ENCODE peak calls at places on chromosomes 16 and 17, in four cellular contexts. One of them, this sample, is unnamed.

GRCh38 chr16:78748471-78748929 is 649.0 kb downstream of the WWOX start:
- DNase-seq in HepG2: no peak
- DNase-seq in GM12878: no peak
- DNase-seq in K562: no peak
- DNase-seq in this sample: no peak

GRCh38 chr16:87064731-87065720 is 252.2 kb downstream of the C16orf95 start:
- DNase-seq in HepG2: no peak
- DNase-seq in GM12878: no peak
- DNase-seq in K562: no peak
- DNase-seq in this sample: no peak

GRCh38 chr17:53454337-53454736 is 368.4 kb upstream of the KIF2B start:
- DNase-seq in HepG2: no peak
- DNase-seq in GM12878: no peak
- DNase-seq in K562: no peak
- DNase-seq in this sample: no peak

GRCh38 chr17:58339775-58340622 is 11.4 kb upstream of the TSPOAP1 start:
- DNase-seq in HepG2: no peak
- DNase-seq in GM12878: no peak
- DNase-seq in K562: no peak
- DNase-seq in this sample: no peak

GRCh38 chr16:4266372-4266771 is 6.5 kb downstream of the TFAP4 start:
- DNase-seq in HepG2: peak
- DNase-seq in GM12878: no peak
- DNase-seq in K562: no peak
- DNase-seq in this sample: peak

GRCh38 chr16:19872179-19872863 is 12.3 kb downstream of the GPRC5B start:
- DNase-seq in HepG2: no peak
- DNase-seq in GM12878: no peak
- DNase-seq in K562: no peak
- DNase-seq in this sample: no peak

GRCh38 chr16:27232875-27233605 is 29.7 kb downstream of the KDM8 start:
- DNase-seq in HepG2: no peak
- DNase-seq in GM12878: no peak
- DNase-seq in K562: no peak
- DNase-seq in this sample: no peak

GRCh38 chr16:28879261-28879840 is 1.1 kb downstream of the ATP2A1 start:
- DNase-seq in HepG2: no peak
- DNase-seq in GM12878: no peak
- DNase-seq in K562: no peak
- DNase-seq in this sample: no peak

GRCh38 chr16:69084301-69084700 is 21.2 kb upstream of the HAS3 start:
- DNase-seq in HepG2: no peak
- DNase-seq in GM12878: no peak
- DNase-seq in K562: no peak
- DNase-seq in this sample: no peak

GRCh38 chr16:64545769-64546168 is 576.1 kb downstream of the CDH11 start:
- DNase-seq in HepG2: no peak
- DNase-seq in GM12878: no peak
- DNase-seq in K562: no peak
- DNase-seq in this sample: no peak

GRCh38 chr17:7989781-7990655 is 12.4 kb upstream of the GUCY2D start:
- DNase-seq in HepG2: peak
- DNase-seq in GM12878: peak
- DNase-seq in K562: peak
- DNase-seq in this sample: peak

GRCh38 chr17:329794-330420 is 22.7 kb downstream of the RPH3AL start:
- DNase-seq in HepG2: no peak
- DNase-seq in GM12878: no peak
- DNase-seq in K562: no peak
- DNase-seq in this sample: no peak

GRCh38 chr16:31199430-31200041 is 3.0 kb downstream of the PYCARD start:
- DNase-seq in HepG2: no peak
- DNase-seq in GM12878: no peak
- DNase-seq in K562: no peak
- DNase-seq in this sample: no peak

GRCh38 chr17:12328204-12328603 is 307.5 kb downstream of the MAP2K4 start:
- DNase-seq in HepG2: no peak
- DNase-seq in GM12878: no peak
- DNase-seq in K562: no peak
- DNase-seq in this sample: no peak
- TF ChIP-seq FOXM1 in HepG2: no peak
- TF ChIP-seq FOXM1 in GM12878: no peak
- TF ChIP-seq FOXM1 in K562: no peak
- TF ChIP-seq FOXM1 in this sample: no peak

GRCh38 chr16:84844561-84845495 is 25.0 kb downstream of the CRISPLD2 start:
- DNase-seq in HepG2: no peak
- DNase-seq in GM12878: no peak
- DNase-seq in K562: no peak
- DNase-seq in this sample: no peak
- TF ChIP-seq BHLHE40 in HepG2: no peak
- TF ChIP-seq BHLHE40 in GM12878: no peak
- TF ChIP-seq BHLHE40 in K562: no peak
- TF ChIP-seq BHLHE40 in this sample: no peak

GRCh38 chr17:73360961-73361761 is 49.4 kb upstream of the CDC42EP4 start:
- DNase-seq in HepG2: no peak
- DNase-seq in GM12878: no peak
- DNase-seq in K562: no peak
- DNase-seq in this sample: no peak

GRCh38 chr17:73357981-73358380 is 46.2 kb upstream of the CDC42EP4 start:
- DNase-seq in HepG2: no peak
- DNase-seq in GM12878: no peak
- DNase-seq in K562: no peak
- DNase-seq in this sample: no peak

GRCh38 chr17:73358668-73359067 is 46.9 kb upstream of the CDC42EP4 start:
- DNase-seq in HepG2: no peak
- DNase-seq in GM12878: no peak
- DNase-seq in K562: no peak
- DNase-seq in this sample: no peak

GRCh38 chr17:73359987-73360410 is 48.2 kb upstream of the CDC42EP4 start:
- DNase-seq in HepG2: peak
- DNase-seq in GM12878: no peak
- DNase-seq in K562: no peak
- DNase-seq in this sample: no peak

DNA sequence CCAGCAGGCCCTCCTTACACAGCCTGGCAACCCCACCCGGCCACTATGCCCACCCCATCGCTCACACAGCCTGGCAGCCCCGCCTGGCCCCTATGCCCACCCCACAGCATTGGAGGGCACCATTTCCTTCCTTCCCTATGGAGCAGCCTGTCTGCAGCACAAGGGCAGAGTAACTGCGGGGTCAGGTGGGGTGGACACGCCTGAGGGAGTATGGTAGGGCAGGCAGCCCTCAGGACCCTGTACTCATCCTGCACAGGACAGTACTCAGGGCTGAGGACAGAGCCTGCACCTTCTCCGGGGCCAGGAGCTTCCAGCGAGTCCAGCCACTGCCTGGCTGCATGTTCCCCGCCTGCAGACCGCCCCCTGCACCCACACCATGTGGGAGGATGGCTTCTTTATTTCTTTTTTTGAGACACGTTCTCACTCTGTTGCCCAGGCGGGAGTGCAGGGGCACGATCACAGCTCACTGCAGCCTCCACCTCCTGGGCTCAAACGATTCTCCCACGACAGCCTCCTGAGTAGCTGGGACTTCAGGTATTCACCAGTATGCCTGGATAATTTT is 47.5 kb upstream of the CDC42EP4 start:
- DNase-seq in HepG2: no peak
- DNase-seq in GM12878: no peak
- DNase-seq in K562: no peak
- DNase-seq in this sample: no peak
- TF ChIP-seq FOXK2 in HepG2: no peak
- TF ChIP-seq FOXK2 in GM12878: no peak
- TF ChIP-seq FOXK2 in K562: no peak
- TF ChIP-seq FOXK2 in this sample: no peak

DNA sequence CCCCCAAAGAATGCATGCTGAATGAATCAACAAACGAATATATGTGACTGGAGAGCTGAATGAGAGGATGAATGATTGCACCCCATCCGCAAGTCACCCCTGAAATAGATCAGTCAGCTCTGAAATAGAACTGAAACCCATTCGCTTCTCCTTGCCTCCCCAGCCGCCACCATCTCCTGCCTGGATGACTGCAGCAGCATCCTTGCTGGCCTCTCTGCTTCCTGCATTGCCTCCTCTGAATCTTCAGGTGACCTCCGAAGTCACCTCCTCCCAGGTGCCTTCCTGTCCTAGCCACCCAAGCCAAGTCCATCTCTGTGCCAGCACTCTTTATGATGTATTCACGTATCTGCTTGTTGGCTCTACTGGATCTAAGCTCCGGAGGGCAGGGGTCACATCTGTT is 288.3 kb downstream of the CPPED1 start:
- DNase-seq in HepG2: no peak
- DNase-seq in GM12878: no peak
- DNase-seq in K562: no peak
- DNase-seq in this sample: no peak
- TF ChIP-seq FOXM1 in HepG2: no peak
- TF ChIP-seq FOXM1 in GM12878: no peak
- TF ChIP-seq FOXM1 in K562: no peak
- TF ChIP-seq FOXM1 in this sample: no peak

DNA sequence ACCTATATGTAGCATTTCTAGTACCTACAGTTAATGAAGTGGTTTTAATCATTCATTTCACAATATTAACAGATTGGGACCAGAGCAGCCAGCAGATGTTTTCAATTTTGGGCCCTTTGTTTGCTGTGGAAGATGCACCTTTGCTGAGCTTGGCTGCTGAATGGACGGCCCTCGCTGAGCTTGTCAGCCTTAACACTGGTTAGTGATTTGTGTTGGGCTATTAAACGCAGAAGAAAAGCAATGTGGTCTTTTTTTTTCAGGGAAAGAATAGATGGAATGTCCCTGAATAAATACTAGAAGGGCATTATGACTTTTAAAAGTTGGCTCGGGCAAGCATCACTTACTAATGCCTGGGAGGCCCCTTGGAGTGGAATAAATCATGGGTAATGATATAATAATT is 297.0 kb downstream of the MAP2K6 start:
- DNase-seq in HepG2: no peak
- DNase-seq in GM12878: no peak
- DNase-seq in K562: no peak
- DNase-seq in this sample: no peak
- TF ChIP-seq BHLHE40 in HepG2: no peak
- TF ChIP-seq BHLHE40 in GM12878: no peak
- TF ChIP-seq BHLHE40 in K562: no peak
- TF ChIP-seq BHLHE40 in this sample: no peak

GRCh38 chr17:74165811-74166365 is 37.6 kb upstream of the RPL38 start:
- DNase-seq in HepG2: no peak
- DNase-seq in GM12878: no peak
- DNase-seq in K562: no peak
- DNase-seq in this sample: no peak
- TF ChIP-seq FOXK2 in HepG2: no peak
- TF ChIP-seq FOXK2 in GM12878: no peak
- TF ChIP-seq FOXK2 in K562: no peak
- TF ChIP-seq FOXK2 in this sample: no peak

GRCh38 chr17:50149425-50150353 is 788 bp downstream of the PPP1R9B start:
- DNase-seq in HepG2: no peak
- DNase-seq in GM12878: no peak
- DNase-seq in K562: peak
- DNase-seq in this sample: peak
- TF ChIP-seq FOXM1 in HepG2: no peak
- TF ChIP-seq FOXM1 in GM12878: no peak
- TF ChIP-seq FOXM1 in K562: no peak
- TF ChIP-seq FOXM1 in this sample: no peak

This sample was measured in HEK293T.